ENCODE peak calls at places on chromosome 20, in four cellular contexts. U is H1, S is HepG2, D is GM12878. W is an unnamed sample.

GRCh38 chr20:43925786-43926185 is 11.1 kb downstream of the TOX2 start:
- DNase-seq in U (no peak), S (no peak), D (no peak), W (no peak)

GRCh38 chr20:44357020-44357419 is 1.5 kb downstream of the HNF4A start:
- DNase-seq in U (no peak), S (no peak), D (no peak), W (no peak)

GRCh38 chr20:5362771-5363170 is 46.0 kb upstream of the PROKR2 start:
- DNase-seq in U (no peak), S (peak; percentile 65), D (no peak), W (no peak)

GRCh38 chr20:7974785-7975435 is 34.7 kb upstream of the HAO1 start:
- DNase-seq in U (no peak), S (no peak), D (no peak), W (no peak)

GRCh38 chr20:33672426-33673114 is 1.7 kb downstream of the NECAB3 start:
- DNase-seq in U (no peak), S (no peak), D (no peak), W (peak; percentile 57)

GRCh38 chr20:50169329-50169823 is 15.9 kb upstream of the PEDS1 start:
- DNase-seq in U (no peak), S (peak; percentile 85), D (no peak), W (peak; percentile 68)

GRCh38 chr20:43976577-43976976 is 61.9 kb downstream of the TOX2 start:
- DNase-seq in U (no peak), S (no peak), D (no peak), W (no peak)

GRCh38 chr20:52746190-52746589 is 226.0 kb upstream of the TSHZ2 start:
- DNase-seq in U (peak; percentile 43), S (no peak), D (no peak), W (no peak)

GRCh38 chr20:24151621-24152020 is 163.0 kb upstream of the GGTLC1 start:
- DNase-seq in U (no peak), S (no peak), D (no peak), W (no peak)

GRCh38 chr20:11978496-11978895 is 60.8 kb downstream of the BTBD3 start:
- DNase-seq in U (no peak), S (no peak), D (no peak), W (no peak)

GRCh38 chr20:51335329-51335841 is 207.1 kb downstream of the NFATC2 start:
- DNase-seq in U (no peak), S (no peak), D (no peak), W (no peak)

GRCh38 chr20:9015984-9016324 is 52.9 kb upstream of the PLCB4 start:
- DNase-seq in U (no peak), S (no peak), D (no peak), W (no peak)
- TF ChIP-seq CBX5 in U (no peak), S (no peak), D (no peak), W (no peak)

GRCh38 chr20:36493801-36494114 is 47.6 kb upstream of the MYL9 start:
- DNase-seq in U (no peak), S (no peak), D (no peak), W (no peak)
- TF ChIP-seq MAX in U (no peak), S (no peak), D (no peak), W (no peak)

GRCh38 chr20:17507032-17507431 is 24.1 kb downstream of the BFSP1 start:
- DNase-seq in U (no peak), S (no peak), D (no peak), W (no peak)

GRCh38 chr20:17503501-17504325 is 27.5 kb downstream of the BFSP1 start:
- DNase-seq in U (no peak), S (no peak), D (no peak), W (no peak)

GRCh38 chr20:17504898-17505663 is 26.1 kb downstream of the BFSP1 start:
- DNase-seq in U (no peak), S (peak; percentile 64), D (peak; percentile 25), W (peak; percentile 43)

GRCh38 chr20:17504326-17504897 is 26.8 kb downstream of the BFSP1 start:
- DNase-seq in U (no peak), S (no peak), D (no peak), W (no peak)

GRCh38 chr20:17505664-17506517 is 25.3 kb downstream of the BFSP1 start:
- DNase-seq in U (no peak), S (peak; percentile 21), D (no peak), W (peak; percentile 46)
- TF ChIP-seq CBX5 in U (no peak), S (no peak), D (no peak), W (no peak)

DNA sequence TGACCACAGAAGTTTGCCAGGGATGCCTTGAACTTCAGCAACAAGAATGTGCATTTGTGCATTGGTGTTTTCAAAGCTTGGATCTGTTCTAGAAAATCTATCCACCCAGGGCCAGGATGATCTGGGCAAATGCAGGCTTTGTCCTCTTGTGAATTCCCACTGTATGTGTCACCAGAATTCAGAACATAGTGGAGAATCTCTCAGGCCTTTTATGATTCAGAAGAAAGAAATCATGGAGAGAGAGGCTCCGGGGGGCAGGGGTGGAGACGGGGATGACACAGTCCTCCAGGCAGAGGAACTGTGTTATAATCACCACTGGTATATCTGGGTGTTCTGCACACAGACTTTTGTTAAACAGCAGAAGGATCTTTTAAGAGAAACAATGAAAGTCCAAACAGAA is 304.1 kb downstream of the CDH4 start:
- DNase-seq in U (no peak), S (no peak), D (no peak), W (no peak)
- TF ChIP-seq MAX in U (no peak), S (no peak), D (no peak), W (no peak)

GRCh38 chr20:56689852-56690485 is 60.9 kb downstream of the TFAP2C start:
- DNase-seq in U (no peak), S (no peak), D (no peak), W (no peak)

GRCh38 chr20:56691325-56691990 is 62.4 kb downstream of the TFAP2C start:
- DNase-seq in U (no peak), S (no peak), D (no peak), W (peak; percentile 22)

GRCh38 chr20:56688106-56688505 is 59.0 kb downstream of the TFAP2C start:
- DNase-seq in U (no peak), S (no peak), D (no peak), W (no peak)

GRCh38 chr20:56689318-56689717 is 60.2 kb downstream of the TFAP2C start:
- DNase-seq in U (no peak), S (no peak), D (no peak), W (no peak)

DNA sequence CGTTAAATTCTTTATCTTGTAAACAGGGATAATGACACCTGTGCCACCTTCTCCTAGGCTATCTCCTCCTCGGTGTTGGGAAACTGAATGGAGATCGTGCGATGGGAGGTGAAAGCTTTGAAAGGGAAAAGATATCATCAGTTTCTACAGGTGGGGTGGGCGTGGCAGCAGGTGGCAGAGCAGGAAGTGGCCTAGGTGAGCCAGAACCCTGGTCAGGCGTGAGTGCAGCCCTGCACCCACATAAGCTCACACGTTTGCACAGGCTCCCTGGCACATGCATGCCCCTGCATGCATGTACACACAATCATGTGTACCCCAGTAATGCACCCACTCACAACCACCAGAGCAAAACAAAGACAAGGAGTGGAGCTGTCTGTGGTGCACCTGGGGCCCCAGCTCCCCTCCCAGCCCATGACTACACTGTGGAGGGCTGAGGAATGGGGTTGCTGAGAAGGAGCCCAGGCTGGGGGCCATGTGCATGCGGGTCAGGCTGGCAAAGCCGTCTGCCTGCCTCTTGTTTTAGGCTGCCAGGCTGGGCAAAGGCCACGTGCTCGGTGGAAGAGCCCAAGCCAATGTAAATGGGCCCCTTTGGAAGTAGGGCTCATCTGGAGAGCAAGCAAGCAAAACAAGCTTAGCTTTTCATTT is 61.5 kb downstream of the TFAP2C start:
- DNase-seq in U (no peak), S (no peak), D (no peak), W (no peak)
- TF ChIP-seq CBX5 in U (no peak), S (no peak), D (no peak), W (no peak)

GRCh38 chr20:32354592-32355416 is 3.3 kb upstream of the ASXL1 start:
- DNase-seq in U (no peak), S (peak; percentile 93), D (peak; percentile 59), W (peak; percentile 60)
- TF ChIP-seq MAX in U (no peak), S (no peak), D (no peak), W (no peak)

GRCh38 chr20:61775423-61775822 is 290.3 kb downstream of the TAF4 start:
- DNase-seq in U (no peak), S (no peak), D (no peak), W (no peak)
- TF ChIP-seq CBX5 in U (no peak), S (no peak), D (no peak), W (no peak)